ENCODE peak calls at places on chromosomes 4 and X, in seven cellular contexts. One of them, this sample, is unnamed.

GRCh38 chr4:46506876-46507275 is 116.9 kb upstream of the GABRA2 start:
- DNase-seq in HEK293T: no peak
- DNase-seq in upper lobe of right lung: no peak
- DNase-seq in iPS-NIHi11: no peak
- DNase-seq in SW 1271: no peak
- DNase-seq in GM04503: no peak
- DNase-seq in HepG2: no peak
- DNase-seq in this sample: no peak

GRCh38 chr4:25654031-25654970 is 1.4 kb upstream of the SLC34A2 start:
- DNase-seq in HEK293T: no peak
- DNase-seq in upper lobe of right lung: peak; percentile 75
- DNase-seq in iPS-NIHi11: no peak
- DNase-seq in SW 1271: no peak
- DNase-seq in GM04503: no peak
- DNase-seq in HepG2: no peak
- DNase-seq in this sample: no peak

GRCh38 chrX:119105826-119106225 is 21.8 kb downstream of the KIAA1210 start:
- DNase-seq in HEK293T: no peak
- DNase-seq in upper lobe of right lung: no peak
- DNase-seq in iPS-NIHi11: no peak
- DNase-seq in SW 1271: no peak
- DNase-seq in GM04503: peak; percentile 27
- DNase-seq in HepG2: no peak
- DNase-seq in this sample: no peak

GRCh38 chrX:48752498-48752897 is 9.0 kb upstream of the GLOD5 start:
- DNase-seq in HEK293T: no peak
- DNase-seq in upper lobe of right lung: no peak
- DNase-seq in iPS-NIHi11: no peak
- DNase-seq in SW 1271: no peak
- DNase-seq in GM04503: no peak
- DNase-seq in HepG2: no peak
- DNase-seq in this sample: no peak

GRCh38 chr4:108163352-108163751 is 5.4 kb downstream of the LEF1 start:
- DNase-seq in HEK293T: no peak
- DNase-seq in upper lobe of right lung: no peak
- DNase-seq in iPS-NIHi11: no peak
- DNase-seq in SW 1271: no peak
- DNase-seq in GM04503: no peak
- DNase-seq in HepG2: no peak
- DNase-seq in this sample: no peak

GRCh38 chr4:16496501-16496900 is 270.2 kb upstream of the TAPT1 start:
- DNase-seq in HEK293T: no peak
- DNase-seq in upper lobe of right lung: no peak
- DNase-seq in iPS-NIHi11: no peak
- DNase-seq in SW 1271: no peak
- DNase-seq in GM04503: peak; percentile 13
- DNase-seq in HepG2: no peak
- DNase-seq in this sample: no peak

GRCh38 chr4:128583753-128584712 is 225.5 kb upstream of the JADE1 start:
- DNase-seq in HEK293T: no peak
- DNase-seq in upper lobe of right lung: no peak
- DNase-seq in iPS-NIHi11: no peak
- DNase-seq in SW 1271: no peak
- DNase-seq in GM04503: no peak
- DNase-seq in HepG2: no peak
- DNase-seq in this sample: peak; percentile 26

GRCh38 chrX:30150196-30150895 is 65.0 kb upstream of the MAGEB2 start:
- DNase-seq in HEK293T: no peak
- DNase-seq in upper lobe of right lung: no peak
- DNase-seq in iPS-NIHi11: no peak
- DNase-seq in SW 1271: no peak
- DNase-seq in GM04503: no peak
- DNase-seq in HepG2: no peak
- DNase-seq in this sample: no peak

GRCh38 chr4:5865896-5866599 is 26.8 kb downstream of the CRMP1 start:
- DNase-seq in HEK293T: no peak
- DNase-seq in upper lobe of right lung: no peak
- DNase-seq in iPS-NIHi11: no peak
- DNase-seq in SW 1271: no peak
- DNase-seq in GM04503: no peak
- DNase-seq in HepG2: no peak
- DNase-seq in this sample: no peak

GRCh38 chr4:173076903-173077629 is 91.5 kb upstream of the GALNT7 start:
- DNase-seq in HEK293T: no peak
- DNase-seq in upper lobe of right lung: no peak
- DNase-seq in iPS-NIHi11: no peak
- DNase-seq in SW 1271: no peak
- DNase-seq in GM04503: no peak
- DNase-seq in HepG2: no peak
- DNase-seq in this sample: no peak

GRCh38 chr4:145623831-145624230 is 4.6 kb downstream of the MMAA start:
- DNase-seq in HEK293T: no peak
- DNase-seq in upper lobe of right lung: no peak
- DNase-seq in iPS-NIHi11: no peak
- DNase-seq in SW 1271: no peak
- DNase-seq in GM04503: peak; percentile 16
- DNase-seq in HepG2: no peak
- DNase-seq in this sample: no peak

GRCh38 chr4:169115144-169115896 is 105.3 kb upstream of the CBR4 start:
- DNase-seq in HEK293T: no peak
- DNase-seq in upper lobe of right lung: no peak
- DNase-seq in iPS-NIHi11: no peak
- DNase-seq in SW 1271: no peak
- DNase-seq in GM04503: no peak
- DNase-seq in HepG2: no peak
- DNase-seq in this sample: no peak

GRCh38 chrX:39730671-39731389 is 366.9 kb downstream of the BCOR start:
- DNase-seq in HEK293T: peak; percentile 78
- DNase-seq in upper lobe of right lung: peak; percentile 65
- DNase-seq in iPS-NIHi11: peak; percentile 58
- DNase-seq in SW 1271: no peak
- DNase-seq in GM04503: peak; percentile 50
- DNase-seq in HepG2: peak; percentile 4
- DNase-seq in this sample: peak; percentile 57

GRCh38 chrX:47272013-47272408 is 39.2 kb downstream of the USP11 start:
- DNase-seq in HEK293T: no peak
- DNase-seq in upper lobe of right lung: no peak
- DNase-seq in iPS-NIHi11: no peak
- DNase-seq in SW 1271: no peak
- DNase-seq in GM04503: no peak
- DNase-seq in HepG2: peak; percentile 39
- DNase-seq in this sample: no peak

GRCh38 chrX:102746134-102746584 is 25.6 kb downstream of the GPRASP3 start:
- DNase-seq in HEK293T: no peak
- DNase-seq in upper lobe of right lung: peak; percentile 66
- DNase-seq in iPS-NIHi11: peak; percentile 14
- DNase-seq in SW 1271: no peak
- DNase-seq in GM04503: no peak
- DNase-seq in HepG2: no peak
- DNase-seq in this sample: peak; percentile 91

GRCh38 chr4:27666943-27667342 is 806.3 kb downstream of the STIM2 start:
- DNase-seq in HEK293T: peak; percentile 6
- DNase-seq in upper lobe of right lung: no peak
- DNase-seq in iPS-NIHi11: peak; percentile 23
- DNase-seq in SW 1271: peak; percentile 28
- DNase-seq in GM04503: no peak
- DNase-seq in HepG2: no peak
- DNase-seq in this sample: no peak

GRCh38 chr4:77599378-77599777 is 6.2 kb upstream of the CXCL13 start:
- DNase-seq in HEK293T: peak; percentile 46
- DNase-seq in upper lobe of right lung: no peak
- DNase-seq in iPS-NIHi11: peak; percentile 59
- DNase-seq in SW 1271: peak; percentile 20
- DNase-seq in GM04503: no peak
- DNase-seq in HepG2: peak; percentile 30
- DNase-seq in this sample: no peak

GRCh38 chrX:68179355-68179754 is 253.9 kb downstream of the OPHN1 start:
- DNase-seq in HEK293T: no peak
- DNase-seq in upper lobe of right lung: no peak
- DNase-seq in iPS-NIHi11: no peak
- DNase-seq in SW 1271: no peak
- DNase-seq in GM04503: no peak
- DNase-seq in HepG2: no peak
- DNase-seq in this sample: no peak

GRCh38 chrX:134782796-134783195 is 124.5 kb upstream of the PLAC1 start:
- DNase-seq in HEK293T: peak; percentile 26
- DNase-seq in upper lobe of right lung: no peak
- DNase-seq in iPS-NIHi11: no peak
- DNase-seq in SW 1271: peak; percentile 50
- DNase-seq in GM04503: no peak
- DNase-seq in HepG2: no peak
- DNase-seq in this sample: no peak

GRCh38 chr4:150972592-150972991 is 42.5 kb downstream of the LRBA start:
- DNase-seq in HEK293T: no peak
- DNase-seq in upper lobe of right lung: no peak
- DNase-seq in iPS-NIHi11: no peak
- DNase-seq in SW 1271: no peak
- DNase-seq in GM04503: no peak
- DNase-seq in HepG2: no peak
- DNase-seq in this sample: no peak